ENCODE peak calls at places on chromosomes 2 and 18, in seven cellular contexts. A is GM12865; Y is effector CD4-positive, alpha-beta T cell; T is naive B cell; U is SHP77; R is MCF 10A; G is NCI-H1694 treated with DMSO at 0.1 percent for 48 hours. P is an unnamed sample.
A peak's percentile ranks its signal among the peaks of the same experiment; 100 is the strongest.

GRCh38 chr18:8603663-8604520 is 5.3 kb upstream of the RAB12 start:
- DNase-seq in Y (no peak), G (no peak), A (peak; percentile 40), R (no peak), U (no peak), T (peak; percentile 45), P (no peak)

GRCh38 chr2:68203587-68203986 is 45.9 kb downstream of the PNO1 start:
- DNase-seq in Y (no peak), G (no peak), R (no peak), A (peak; percentile 90), U (no peak), T (no peak), P (no peak)

GRCh38 chr2:119736021-119736420 is 23.7 kb upstream of the PTPN4 start:
- DNase-seq in Y (no peak), R (no peak), A (no peak), U (no peak), G (no peak), T (no peak), P (no peak)

GRCh38 chr18:30971338-30971956 is 71.1 kb downstream of the DSC3 start:
- DNase-seq in T (no peak), Y (no peak), A (peak; percentile 47), G (peak; percentile 3), U (peak; percentile 24), R (peak; percentile 52), P (no peak)

GRCh38 chr2:47226124-47227040 is 71.3 kb upstream of the STPG4 start:
- DNase-seq in A (peak; percentile 10), T (peak; percentile 11), U (no peak), R (no peak), Y (no peak), G (peak; percentile 88), P (no peak)

GRCh38 chr2:118319271-118319684 is 231.0 kb downstream of the INSIG2 start:
- DNase-seq in T (no peak), A (no peak), Y (no peak), R (no peak), U (no peak), G (no peak), P (no peak)

GRCh38 chr2:987789-988188 is 37.1 kb downstream of the SNTG2 start:
- DNase-seq in T (no peak), U (no peak), A (no peak), G (no peak), Y (no peak), R (no peak), P (no peak)

GRCh38 chr2:230060672-230061293 is 7.9 kb downstream of the SLC16A14 start:
- DNase-seq in A (no peak), R (no peak), T (no peak), U (no peak), Y (no peak), G (no peak), P (no peak)

GRCh38 chr18:76958692-76959341 is 136.5 kb downstream of the ZNF236 start:
- DNase-seq in R (no peak), T (no peak), Y (no peak), U (peak; percentile 68), A (no peak), G (no peak), P (no peak)

GRCh38 chr18:48729421-48729820 is 190.6 kb downstream of the CTIF start:
- DNase-seq in R (no peak), Y (no peak), U (no peak), T (no peak), A (no peak), G (no peak), P (no peak)

GRCh38 chr2:97662895-97663625 is 784 bp downstream of the ACTR1B start:
- DNase-seq in R (peak; percentile 70), U (peak; percentile 56), A (peak; percentile 84), T (peak; percentile 63), G (peak; percentile 33), Y (peak; percentile 61), P (peak; percentile 65)

GRCh38 chr2:188196343-188197008 is 95.2 kb upstream of the GULP1 start:
- DNase-seq in A (no peak), R (peak; percentile 18), T (no peak), G (no peak), U (no peak), Y (no peak), P (no peak)

GRCh38 chr2:85181093-85181685 is 48.0 kb downstream of the TCF7L1 start:
- DNase-seq in Y (no peak), A (no peak), R (no peak), U (no peak), T (no peak), G (no peak), P (no peak)

GRCh38 chr2:9260411-9261037 is 53.9 kb downstream of the ASAP2 start:
- DNase-seq in A (no peak), R (no peak), U (no peak), Y (no peak), T (no peak), G (no peak), P (no peak)

GRCh38 chr2:144382848-144383247 is 137.1 kb downstream of the ZEB2 start:
- DNase-seq in T (peak; percentile 61), G (peak; percentile 29), U (no peak), A (peak; percentile 80), Y (no peak), R (no peak), P (peak; percentile 81)

GRCh38 chr18:37997695-37998094 is 432.1 kb upstream of the CELF4 start:
- DNase-seq in Y (no peak), R (no peak), T (no peak), U (no peak), G (no peak), A (no peak), P (no peak)

GRCh38 chr2:6556755-6557154 is 309.0 kb downstream of the CMPK2 start:
- DNase-seq in A (no peak), G (no peak), Y (no peak), R (peak; percentile 82), U (no peak), T (no peak), P (no peak)

GRCh38 chr2:238425979-238426567 is 654 bp upstream of the ASB1 start:
- DNase-seq in R (no peak), G (peak; percentile 50), T (peak; percentile 3), A (no peak), U (peak; percentile 20), Y (no peak), P (no peak)

GRCh38 chr2:11710632-11711381 is 35.6 kb upstream of the LPIN1 start:
- DNase-seq in G (no peak), R (no peak), T (no peak), A (no peak), Y (no peak), U (no peak), P (no peak)

GRCh38 chr2:21585863-21586262 is 462.1 kb downstream of the TDRD15 start:
- DNase-seq in A (no peak), R (no peak), U (no peak), T (no peak), G (no peak), Y (no peak), P (no peak)